ENCODE peak calls at places on chromosomes 4 and X, in four cellular contexts. U is GM06990, G is Karpas-422, K is mammary epithelial cell. E is an unnamed sample.
A peak's percentile ranks its signal among the peaks of the same experiment; 100 is the strongest.

GRCh38 chr4:80202190-80202711 is 4.9 kb downstream of the PRDM8 start:
- DNase-seq in U (peak; percentile 74), G (no peak), K (peak; percentile 68), E (peak; percentile 21)

GRCh38 chrX:102154218-102154860 is 1.4 kb downstream of the BEX5 start:
- DNase-seq in U (no peak), G (peak; percentile 43), K (no peak), E (no peak)

GRCh38 chr4:111883557-111883999 is 261.7 kb upstream of the FAM241A start:
- DNase-seq in U (no peak), G (no peak), K (no peak), E (no peak)

GRCh38 chrX:132957211-132958085 is 981 bp downstream of the HS6ST2 start:
- DNase-seq in U (no peak), G (no peak), K (no peak), E (no peak)

GRCh38 chr4:188714907-188715306 is 575.7 kb downstream of the TRIML1 start:
- DNase-seq in U (no peak), G (no peak), K (peak; percentile 82), E (no peak)

GRCh38 chrX:49166914-49167739 is 4.6 kb downstream of the MAGIX start:
- DNase-seq in U (peak; percentile 65), G (peak; percentile 65), K (peak; percentile 78), E (peak; percentile 63)

GRCh38 chr4:23924556-23924955 is 34.7 kb upstream of the PPARGC1A start:
- DNase-seq in U (no peak), G (no peak), K (peak; percentile 34), E (no peak)

GRCh38 chrX:132001127-132001526 is 22.0 kb upstream of the STK26 start:
- DNase-seq in U (no peak), G (no peak), K (peak; percentile 77), E (no peak)

GRCh38 chr4:1567808-1568581 is 116.1 kb downstream of the FAM53A start:
- DNase-seq in U (no peak), G (peak; percentile 62), K (no peak), E (no peak)

GRCh38 chr4:122100508-122100907 is 51.6 kb upstream of the BLTP1 start:
- DNase-seq in U (no peak), G (no peak), K (no peak), E (no peak)

GRCh38 chr4:6283282-6283681 is 13.6 kb downstream of the WFS1 start:
- DNase-seq in U (no peak), G (no peak), K (no peak), E (no peak)

GRCh38 chr4:8901335-8901734 is 29.7 kb upstream of the HMX1 start:
- DNase-seq in U (no peak), G (no peak), K (no peak), E (no peak)

GRCh38 chr4:75338352-75338880 is 175.8 kb downstream of the RCHY1 start:
- DNase-seq in U (no peak), G (no peak), K (no peak), E (no peak)

GRCh38 chrX:40083120-40083978 is 14.4 kb downstream of the BCOR start:
- DNase-seq in U (no peak), G (peak; percentile 52), K (peak; percentile 12), E (no peak)
- H3K4me3 ChIP-seq in U (peak overlapping the region; percentile 26), G (no peak overlapping the region), K (peak overlapping the region; percentile 45), E (no peak overlapping the region)

GRCh38 chr4:121069419-121069818 is 2.9 kb downstream of the NDNF start:
- DNase-seq in U (no peak), G (no peak), K (no peak), E (no peak)
- H3K4me3 ChIP-seq in U (no peak overlapping the region), G (no peak overlapping the region), K (no peak overlapping the region), E (no peak overlapping the region)

DNA sequence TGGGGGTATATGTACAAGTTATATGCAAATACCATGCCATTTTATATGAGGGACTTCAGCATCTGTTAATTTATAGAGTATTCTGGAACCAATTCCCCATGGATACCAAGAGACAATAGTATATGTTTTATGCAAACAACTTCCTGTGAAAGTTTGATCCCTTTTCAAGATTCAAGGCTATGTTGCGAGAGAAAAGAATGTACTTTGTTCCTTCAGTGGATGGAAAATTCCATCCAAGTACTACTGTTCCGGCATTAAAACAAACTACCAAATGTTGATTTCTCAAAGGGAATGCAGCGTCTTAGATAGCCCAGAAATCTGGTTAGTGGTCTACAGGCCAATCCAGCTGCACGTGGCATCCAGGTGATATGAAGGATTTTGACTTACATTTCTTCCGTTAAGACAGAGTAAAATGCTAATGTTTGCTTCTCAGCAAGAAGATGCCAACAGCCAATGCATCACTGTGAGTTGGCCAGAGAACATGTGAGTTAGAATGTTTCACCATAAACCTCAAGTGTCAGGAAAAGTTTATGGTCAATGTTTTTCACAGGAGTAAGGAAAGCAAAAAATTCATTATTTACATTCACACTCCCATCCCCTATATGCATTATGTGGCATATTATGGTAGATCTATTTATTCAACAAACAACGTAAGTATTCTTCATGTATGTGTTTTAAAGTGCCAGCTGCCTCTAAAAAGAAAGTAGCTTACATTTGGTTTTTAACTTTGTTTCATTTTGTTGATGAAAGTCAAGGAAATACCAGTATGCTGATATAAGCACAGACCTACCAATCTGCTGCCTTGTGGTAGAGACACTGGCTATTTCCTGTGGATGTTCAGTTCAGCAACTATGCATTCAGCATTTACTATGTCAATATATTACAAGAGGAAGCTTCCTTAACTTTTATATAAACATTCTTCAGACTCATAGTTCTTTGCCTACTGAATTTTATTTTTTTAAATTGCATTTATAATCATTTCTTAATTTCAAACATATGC is 44.4 kb downstream of the METTL14 start:
- DNase-seq in U (no peak), G (no peak), K (no peak), E (peak; percentile 64)
- H3K4me3 ChIP-seq in U (no peak overlapping the region), G (no peak overlapping the region), K (no peak overlapping the region), E (no peak overlapping the region)

GRCh38 chr4:16767251-16767650 is 131.2 kb downstream of the LDB2 start:
- DNase-seq in U (no peak), G (no peak), K (no peak), E (no peak)
- H3K4me3 ChIP-seq in U (no peak overlapping the region), G (no peak overlapping the region), K (no peak overlapping the region), E (no peak overlapping the region)

GRCh38 chr4:158513246-158513645 is 8.4 kb upstream of the RXFP1 start:
- DNase-seq in U (no peak), G (no peak), K (no peak), E (no peak)

GRCh38 chr4:158523990-158524545 is 2.4 kb downstream of the RXFP1 start:
- DNase-seq in U (no peak), G (no peak), K (peak; percentile 66), E (no peak)

GRCh38 chr4:158521490-158522111 is at the start of gene RXFP1:
- DNase-seq in U (no peak), G (no peak), K (no peak), E (no peak)

GRCh38 chr4:158519226-158519625 is 2.5 kb upstream of the RXFP1 start:
- DNase-seq in U (no peak), G (no peak), K (no peak), E (no peak)
- H3K4me3 ChIP-seq in U (no peak overlapping the region), G (no peak overlapping the region), K (no peak overlapping the region), E (no peak overlapping the region)

DNA sequence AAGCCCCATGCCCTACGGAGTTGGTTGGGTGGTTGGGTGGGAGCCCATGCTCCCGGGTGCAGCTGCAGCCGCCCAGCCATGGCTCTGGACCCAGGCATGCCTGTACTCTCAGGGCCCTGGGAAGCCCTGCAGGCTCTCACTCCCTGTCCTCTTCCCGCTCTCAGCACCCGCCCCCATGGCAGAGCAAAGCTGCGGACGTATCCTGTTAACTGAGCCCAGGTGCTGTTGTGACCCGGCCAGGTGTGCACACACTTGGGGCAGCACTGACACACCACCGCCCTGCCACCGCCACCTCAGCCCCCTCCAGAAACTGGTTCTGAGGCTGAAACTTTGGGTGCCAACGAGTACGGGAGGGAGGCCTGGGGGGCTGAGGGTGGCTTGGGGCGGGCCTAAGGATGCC is 40.3 kb downstream of the PPM1K start:
- DNase-seq in U (no peak), G (no peak), K (no peak), E (no peak)
- H3K4me3 ChIP-seq in U (no peak overlapping the region), G (no peak overlapping the region), K (no peak overlapping the region), E (no peak overlapping the region)

DNA sequence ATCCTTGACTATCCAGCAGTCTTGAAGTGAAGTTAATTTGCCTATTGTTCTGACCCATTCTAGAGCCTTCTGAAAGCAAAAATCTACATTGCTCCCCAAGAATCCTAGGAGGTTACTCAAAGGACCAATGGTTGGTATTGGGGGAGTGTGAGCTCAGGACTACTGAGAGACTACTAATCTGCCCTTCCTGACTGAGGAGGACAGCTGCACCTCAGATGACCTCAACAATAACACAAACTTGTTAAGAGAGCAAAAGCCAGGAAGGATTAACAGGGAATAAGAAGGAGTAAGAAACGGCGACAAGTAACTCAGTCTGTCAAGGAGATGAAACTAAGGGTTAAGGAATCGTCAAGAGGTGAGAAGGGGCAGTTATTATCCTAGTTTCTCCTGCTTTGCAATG is 43.4 kb downstream of the IDS start:
- DNase-seq in U (no peak), G (no peak), K (no peak), E (no peak)
- H3K4me3 ChIP-seq in U (no peak overlapping the region), G (no peak overlapping the region), K (no peak overlapping the region), E (no peak overlapping the region)